ENCODE peak calls at places on chromosomes 16 and 17, in nine cellular contexts. I is body of pancreas, T is pancreas, K is NT2/D1, U is fibroblast of lung, N is thoracic aorta, A is breast epithelium, V is stomach, W is PC-3. B is an unnamed sample. For H3K36me3, the result is how much of the 10 kb centered on the place peaks cover.

GRCh38 chr16:89586853-89587252 is 11.3 kb downstream of the CPNE7 start:
- DNase-seq in I (no peak), T (no peak), K (no peak), U (peak), N (no peak), A (no peak), V (peak), W (no peak), B (no peak)

GRCh38 chr17:71975998-71976649 is 144.7 kb upstream of the SOX9 start:
- DNase-seq in I (peak), T (peak), K (no peak), U (peak), N (peak), A (peak), V (peak), W (peak), B (no peak)

GRCh38 chr17:50080827-50081226 is 14.3 kb upstream of the PDK2 start:
- DNase-seq in I (no peak), T (no peak), K (no peak), U (no peak), N (no peak), A (no peak), V (peak), W (no peak), B (no peak)

GRCh38 chr16:31196324-31197088 is 6.1 kb downstream of the PYCARD start:
- DNase-seq in I (no peak), T (no peak), K (no peak), U (no peak), N (no peak), A (no peak), V (no peak), W (no peak), B (no peak)

GRCh38 chr17:40862985-40863733 is 3.9 kb downstream of the KRT12 start:
- DNase-seq in I (no peak), T (no peak), K (no peak), U (no peak), N (no peak), A (no peak), V (no peak), W (no peak), B (no peak)

GRCh38 chr17:4594406-4595349 is 10.3 kb downstream of the SMTNL2 start:
- DNase-seq in I (peak), T (no peak), K (no peak), U (no peak), N (no peak), A (no peak), V (peak), W (no peak), B (no peak)

GRCh38 chr17:67359960-67360817 is 6.2 kb downstream of the PSMD12 start:
- DNase-seq in I (no peak), T (no peak), K (no peak), U (peak), N (no peak), A (no peak), V (no peak), W (peak), B (no peak)

GRCh38 chr17:52790359-52790955 is 631.9 kb upstream of the CA10 start:
- DNase-seq in I (no peak), T (no peak), K (no peak), U (no peak), N (no peak), A (no peak), V (no peak), W (no peak), B (no peak)

GRCh38 chr16:2148714-2149629 is 547 bp downstream of the RAB26 start:
- DNase-seq in I (peak), T (peak), K (no peak), U (no peak), N (no peak), A (no peak), V (peak), W (peak), B (no peak)

GRCh38 chr17:9386401-9386800 is 189.2 kb downstream of the STX8 start:
- DNase-seq in I (no peak), T (no peak), K (no peak), U (peak), N (no peak), A (no peak), V (no peak), W (no peak), B (no peak)

GRCh38 chr16:2095315-2095853 is 40.3 kb downstream of the PKD1 start:
- DNase-seq in I (no peak), T (no peak), K (no peak), U (no peak), N (no peak), A (no peak), V (no peak), W (peak), B (no peak)

GRCh38 chr16:67013238-67013822 is 15.6 kb upstream of the CBFB start:
- DNase-seq in I (no peak), T (peak), K (no peak), U (no peak), N (no peak), A (no peak), V (no peak), W (no peak), B (no peak)

GRCh38 chr16:73605309-73605708 is 557.4 kb upstream of the ZFHX3 start:
- DNase-seq in I (no peak), T (no peak), K (peak), U (no peak), N (no peak), A (no peak), V (no peak), W (no peak), B (no peak)

GRCh38 chr16:89842471-89843408 is 14.5 kb downstream of the SPIRE2 start:
- DNase-seq in I (no peak), T (no peak), K (no peak), U (no peak), N (no peak), A (no peak), V (no peak), W (peak), B (no peak)

GRCh38 chr17:21345236-21345635 is 30.9 kb upstream of the KCNJ12 start:
- DNase-seq in I (no peak), T (no peak), K (no peak), U (no peak), N (no peak), A (peak), V (no peak), W (no peak), B (no peak)

GRCh38 chr16:59849716-59850115 is 1115.6 kb upstream of the GOT2 start:
- DNase-seq in I (no peak), T (no peak), K (peak), U (no peak), N (no peak), A (no peak), V (no peak), W (no peak), B (no peak)

GRCh38 chr17:49193513-49194296 is 16.7 kb downstream of the GNGT2 start:
- DNase-seq in I (peak), T (peak), K (no peak), U (peak), N (no peak), A (peak), V (peak), W (peak), B (no peak)

GRCh38 chr16:25854141-25854540 is 162.4 kb downstream of the HS3ST4 start:
- DNase-seq in I (no peak), T (no peak), K (no peak), U (no peak), N (no peak), A (no peak), V (no peak), W (no peak), B (no peak)

GRCh38 chr16:3149630-3150345 is 15.0 kb downstream of the ZNF213 start:
- DNase-seq in I (peak), T (peak), K (no peak), U (peak), N (no peak), A (peak), V (peak), W (peak), B (no peak)

GRCh38 chr16:2963611-2964415 is at the start of gene KREMEN2:
- DNase-seq in I (no peak), T (peak), K (no peak), U (no peak), N (no peak), A (no peak), V (no peak), W (peak), B (no peak)

GRCh38 chr17:75557075-75557851 is 30.3 kb upstream of the MYO15B start:
- DNase-seq in I (peak), T (peak), K (no peak), U (peak), N (no peak), A (peak), V (peak), W (peak), B (no peak)

GRCh38 chr17:5537251-5537650 is 47.1 kb downstream of the NLRP1 start:
- DNase-seq in I (no peak), T (no peak), K (no peak), U (peak), N (no peak), A (no peak), V (no peak), W (no peak), B (no peak)

GRCh38 chr17:76834889-76835288 is 33.3 kb upstream of the MGAT5B start:
- DNase-seq in I (no peak), T (no peak), K (no peak), U (no peak), N (no peak), A (no peak), V (no peak), W (no peak), B (no peak)

GRCh38 chr16:16084874-16085273 is 135.5 kb downstream of the ABCC1 start:
- DNase-seq in I (no peak), T (no peak), K (no peak), U (no peak), N (no peak), A (no peak), V (no peak), W (no peak), B (no peak)

GRCh38 chr16:65410801-65411200 is 288.9 kb upstream of the CDH11 start:
- DNase-seq in I (no peak), T (no peak), K (no peak), U (peak), N (no peak), A (no peak), V (no peak), W (peak), B (no peak)

GRCh38 chr17:29514792-29515191 is 52.0 kb downstream of the ABHD15 start:
- DNase-seq in I (peak), T (peak), K (no peak), U (peak), N (no peak), A (no peak), V (no peak), W (no peak), B (no peak)

GRCh38 chr17:69809331-69809730 is 265.7 kb upstream of the KCNJ16 start:
- DNase-seq in I (no peak), T (no peak), K (no peak), U (no peak), N (no peak), A (no peak), V (no peak), W (no peak), B (no peak)

GRCh38 chr17:63150994-63151464 is 185.0 kb downstream of the TANC2 start:
- DNase-seq in I (no peak), T (no peak), K (no peak), U (peak), N (no peak), A (no peak), V (no peak), W (no peak), B (no peak)

GRCh38 chr17:1644493-1645206 is 882 bp downstream of the SCARF1 start:
- DNase-seq in I (no peak), T (peak), K (no peak), U (no peak), N (no peak), A (no peak), V (no peak), W (peak), B (no peak)

GRCh38 chr16:89015271-89015859 is 38.4 kb upstream of the CBFA2T3 start:
- DNase-seq in I (no peak), T (peak), K (no peak), U (no peak), N (no peak), A (no peak), V (no peak), W (no peak), B (no peak)

GRCh38 chr16:80503144-80503543 is 37.6 kb upstream of the DYNLRB2 start:
- DNase-seq in I (no peak), T (no peak), K (no peak), U (no peak), N (no peak), A (no peak), V (no peak), W (no peak), B (no peak)

GRCh38 chr17:35879748-35880654 is at the start of gene CCL5:
- DNase-seq in I (no peak), T (no peak), K (no peak), U (no peak), N (no peak), A (no peak), V (no peak), W (peak), B (no peak)

GRCh38 chr17:47810200-47810821 is 11.3 kb downstream of the OSBPL7 start:
- DNase-seq in I (peak), T (peak), K (no peak), U (peak), N (no peak), A (no peak), V (peak), W (peak), B (no peak)

GRCh38 chr17:47813077-47813476 is 8.5 kb downstream of the OSBPL7 start:
- DNase-seq in I (peak), T (peak), K (no peak), U (no peak), N (no peak), A (no peak), V (no peak), W (no peak), B (no peak)

GRCh38 chr17:47812146-47812920 is 9.3 kb downstream of the OSBPL7 start:
- DNase-seq in I (peak), T (peak), K (no peak), U (no peak), N (no peak), A (no peak), V (no peak), W (no peak), B (no peak)

GRCh38 chr17:47810901-47811635 is 10.5 kb downstream of the OSBPL7 start:
- DNase-seq in I (peak), T (peak), K (no peak), U (no peak), N (no peak), A (no peak), V (peak), W (no peak), B (no peak)

DNA sequence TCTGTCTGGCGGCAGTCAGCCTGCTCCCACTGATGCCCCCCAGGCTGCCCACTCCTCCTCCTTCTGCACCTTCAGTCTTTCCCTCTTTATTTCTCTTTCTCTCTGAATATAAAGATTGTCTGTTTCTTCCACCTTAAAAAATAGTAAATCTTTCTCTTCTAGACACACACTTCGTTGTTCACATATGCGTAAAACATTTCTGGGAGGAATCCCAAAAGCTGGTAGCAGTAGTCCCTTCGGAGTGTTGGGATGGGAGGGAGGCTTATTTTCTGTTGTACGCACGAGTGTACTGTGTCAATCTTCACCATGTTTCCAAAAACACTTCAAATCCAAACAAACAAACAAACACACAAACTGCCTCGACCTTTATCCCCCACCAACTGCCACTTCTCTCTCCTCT is 9.9 kb downstream of the OSBPL7 start:
- DNase-seq in I (no peak), T (no peak), K (no peak), U (no peak), N (no peak), A (no peak), V (no peak), W (no peak), B (no peak)
- H3K36me3 ChIP-seq in I (under half), T (under half), K (half or more), U (under half), N (under half), A (under half), V (half or more), W (under half), B (under half)

GRCh38 chr16:50313596-50314483 is 47.5 kb downstream of the ADCY7 start:
- DNase-seq in I (no peak), T (no peak), K (no peak), U (no peak), N (no peak), A (peak), V (peak), W (no peak), B (no peak)

GRCh38 chr16:50314665-50315064 is 48.3 kb downstream of the ADCY7 start:
- DNase-seq in I (no peak), T (no peak), K (no peak), U (no peak), N (no peak), A (no peak), V (no peak), W (no peak), B (no peak)

GRCh38 chr16:50316848-50317630 is 50.7 kb downstream of the ADCY7 start:
- DNase-seq in I (no peak), T (no peak), K (no peak), U (no peak), N (no peak), A (no peak), V (no peak), W (no peak), B (no peak)

GRCh38 chr16:50316102-50316847 is 49.9 kb downstream of the ADCY7 start:
- DNase-seq in I (no peak), T (no peak), K (no peak), U (no peak), N (no peak), A (no peak), V (no peak), W (no peak), B (no peak)

GRCh38 chr16:50315346-50315997 is 49.1 kb downstream of the ADCY7 start:
- DNase-seq in I (no peak), T (no peak), K (no peak), U (no peak), N (no peak), A (peak), V (no peak), W (no peak), B (no peak)
- H3K36me3 ChIP-seq in I (under half), T (half or more), K (half or more), U (under half), N (half or more), A (under half), V (half or more), W (under half), B (under half)

GRCh38 chr16:86483-86952 is 8.5 kb downstream of the MPG start:
- DNase-seq in I (no peak), T (no peak), K (no peak), U (no peak), N (no peak), A (no peak), V (no peak), W (no peak), B (no peak)
- H3K36me3 ChIP-seq in I (under half), T (under half), K (half or more), U (under half), N (under half), A (under half), V (under half), W (under half), B (under half)

GRCh38 chr16:47143329-47143676 is 442 bp downstream of the NETO2 start:
- DNase-seq in I (peak), T (peak), K (peak), U (peak), N (no peak), A (peak), V (peak), W (peak), B (no peak)
- H3K36me3 ChIP-seq in I (under half), T (under half), K (under half), U (under half), N (under half), A (under half), V (under half), W (under half), B (under half)

DNA sequence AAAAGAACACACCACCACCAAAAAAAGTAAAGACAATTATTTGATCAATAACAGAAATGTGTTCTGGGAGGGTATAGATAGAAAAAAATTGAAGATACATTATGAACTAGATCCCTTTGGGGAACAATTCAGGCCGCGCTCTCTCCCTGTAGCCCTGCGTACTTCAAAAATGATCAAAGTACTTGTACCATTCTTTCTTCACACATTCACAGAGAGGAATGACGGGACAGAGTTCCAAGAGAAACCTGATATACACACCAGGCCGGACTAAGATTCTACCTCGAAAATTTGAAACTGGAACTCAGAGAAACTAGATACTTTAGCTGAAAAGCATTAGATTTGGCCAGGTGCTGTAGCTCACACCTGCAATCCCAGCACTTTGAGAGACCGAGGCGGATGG is 50.0 kb downstream of the CNOT1 start:
- DNase-seq in I (no peak), T (no peak), K (no peak), U (no peak), N (no peak), A (no peak), V (no peak), W (no peak), B (no peak)
- H3K36me3 ChIP-seq in I (half or more), T (half or more), K (half or more), U (under half), N (half or more), A (under half), V (half or more), W (under half), B (half or more)

GRCh38 chr16:54944002-54944401 is 13.3 kb downstream of the IRX5 start:
- DNase-seq in I (no peak), T (no peak), K (no peak), U (no peak), N (no peak), A (no peak), V (no peak), W (no peak), B (no peak)

GRCh38 chr16:54945063-54945462 is 14.4 kb downstream of the IRX5 start:
- DNase-seq in I (no peak), T (no peak), K (no peak), U (no peak), N (no peak), A (no peak), V (no peak), W (no peak), B (no peak)

GRCh38 chr16:54939537-54940278 is 9.0 kb downstream of the IRX5 start:
- DNase-seq in I (no peak), T (no peak), K (no peak), U (no peak), N (no peak), A (peak), V (no peak), W (no peak), B (no peak)

GRCh38 chr16:54940279-54940604 is 9.6 kb downstream of the IRX5 start:
- DNase-seq in I (no peak), T (no peak), K (no peak), U (no peak), N (no peak), A (no peak), V (no peak), W (no peak), B (no peak)

GRCh38 chr16:54942353-54942943 is 11.8 kb downstream of the IRX5 start:
- DNase-seq in I (no peak), T (no peak), K (no peak), U (no peak), N (no peak), A (no peak), V (no peak), W (no peak), B (no peak)
- H3K36me3 ChIP-seq in I (under half), T (under half), K (under half), U (under half), N (under half), A (under half), V (under half), W (under half), B (under half)

GRCh38 chr16:86287641-86288201 is 222.6 kb upstream of the FOXF1 start:
- DNase-seq in I (no peak), T (no peak), K (no peak), U (no peak), N (no peak), A (no peak), V (no peak), W (no peak), B (no peak)
- H3K36me3 ChIP-seq in I (under half), T (under half), K (under half), U (under half), N (under half), A (under half), V (under half), W (under half), B (under half)